ENCODE peak calls at places on chromosome 18, in four cellular contexts. E, I, W and N are unnamed samples.

GRCh38 chr18:64982414-64983096 is 768.3 kb upstream of the CDH7 start:
- DNase-seq in E (no peak), I (no peak), W (no peak), N (no peak)

GRCh38 chr18:76212958-76213357 is 282.1 kb downstream of the ZNF516 start:
- DNase-seq in E (no peak), I (no peak), W (no peak), N (no peak)

GRCh38 chr18:31243740-31244512 is 74.0 kb upstream of the DSG1 start:
- DNase-seq in E (no peak), I (no peak), W (peak; percentile 33), N (no peak)

GRCh38 chr18:51278045-51278649 is 80.7 kb upstream of the MEX3C start:
- DNase-seq in E (no peak), I (peak; percentile 2), W (peak; percentile 57), N (no peak)

GRCh38 chr18:22342625-22343024 is 75.1 kb downstream of the CTAGE1 start:
- DNase-seq in E (no peak), I (no peak), W (no peak), N (no peak)

GRCh38 chr18:51447351-51447896 is 249.9 kb upstream of the MEX3C start:
- DNase-seq in E (no peak), I (no peak), W (no peak), N (no peak)

GRCh38 chr18:63831080-63831788 is 56.0 kb downstream of the SERPINB7 start:
- DNase-seq in E (no peak), I (no peak), W (no peak), N (no peak)

GRCh38 chr18:27604583-27604982 is 419.5 kb upstream of the CHST9 start:
- DNase-seq in E (no peak), I (no peak), W (no peak), N (no peak)

GRCh38 chr18:3610188-3610708 is 160.3 kb downstream of the TGIF1 start:
- DNase-seq in E (peak; percentile 1), I (no peak), W (no peak), N (no peak)

GRCh38 chr18:77749189-77749588 is 499.5 kb downstream of the GALR1 start:
- DNase-seq in E (no peak), I (no peak), W (no peak), N (no peak)

GRCh38 chr18:58041633-58042032 is 2.4 kb upstream of the NEDD4L start:
- DNase-seq in E (no peak), I (no peak), W (no peak), N (no peak)
- TF ChIP-seq POLR2AphosphoS5 in E (no peak), I (no peak), W (no peak), N (no peak)

DNA sequence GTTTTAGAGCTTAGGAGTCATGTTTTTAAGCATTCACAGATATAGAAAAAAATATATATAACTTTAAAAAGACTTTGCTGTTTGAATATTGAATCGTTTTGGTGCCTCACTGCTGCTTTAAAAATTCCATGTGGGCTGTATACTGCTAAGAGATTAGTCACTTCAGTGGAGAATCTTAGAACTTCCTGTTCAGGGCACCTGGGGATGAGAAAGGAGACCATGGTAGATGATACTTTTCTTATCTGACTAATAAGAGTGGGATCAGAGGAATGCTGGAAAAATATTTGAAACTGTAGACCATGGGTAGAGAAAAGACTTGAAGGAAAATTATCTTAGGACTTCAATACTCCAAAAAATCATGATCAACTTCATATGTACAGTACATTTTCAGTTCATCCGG is 442.2 kb upstream of the SETBP1 start:
- DNase-seq in E (no peak), I (no peak), W (no peak), N (no peak)
- H3K9me3 ChIP-seq in E (no peaks in the 10 kb centered on the region), I (no peaks in the 10 kb centered on the region), W (peaks cover 28% of the 10 kb centered on the region), N (no peaks in the 10 kb centered on the region)

GRCh38 chr18:8142932-8143331 is 466.3 kb upstream of the RAB12 start:
- DNase-seq in E (no peak), I (no peak), W (no peak), N (no peak)
- H3K4me3 ChIP-seq in E (no peak overlapping the region), I (no peak overlapping the region), W (no peak overlapping the region), N (no peak overlapping the region)

GRCh38 chr18:47953471-47953931 is 23.0 kb upstream of the SMAD2 start:
- DNase-seq in E (no peak), I (no peak), W (no peak), N (no peak)
- TF ChIP-seq POLR2AphosphoS5 in E (no peak), I (no peak), W (no peak), N (no peak)

DNA sequence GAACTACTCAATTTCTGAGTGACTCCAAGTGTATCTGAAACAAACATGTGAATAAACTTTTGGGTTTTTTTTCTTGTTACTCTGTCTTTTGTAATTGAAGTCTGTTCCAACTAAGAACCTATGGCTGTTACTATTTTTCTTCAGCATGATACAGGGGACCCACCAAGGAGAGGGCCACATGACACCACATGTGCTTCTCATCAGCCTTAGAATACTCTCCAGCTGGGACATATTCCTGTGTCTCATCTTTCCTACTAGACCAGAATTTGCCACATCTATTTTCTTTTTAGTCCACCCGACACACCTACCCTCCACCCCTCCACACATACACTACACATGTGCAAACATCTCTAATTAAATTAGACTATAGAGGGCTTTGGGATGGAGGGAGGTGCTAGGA is 191.7 kb upstream of the NDUFV2 start:
- DNase-seq in E (no peak), I (no peak), W (no peak), N (no peak)
- H3K9me3 ChIP-seq in E (peaks cover 26% of the 10 kb centered on the region), I (no peaks in the 10 kb centered on the region), W (no peaks in the 10 kb centered on the region), N (no peaks in the 10 kb centered on the region)

DNA sequence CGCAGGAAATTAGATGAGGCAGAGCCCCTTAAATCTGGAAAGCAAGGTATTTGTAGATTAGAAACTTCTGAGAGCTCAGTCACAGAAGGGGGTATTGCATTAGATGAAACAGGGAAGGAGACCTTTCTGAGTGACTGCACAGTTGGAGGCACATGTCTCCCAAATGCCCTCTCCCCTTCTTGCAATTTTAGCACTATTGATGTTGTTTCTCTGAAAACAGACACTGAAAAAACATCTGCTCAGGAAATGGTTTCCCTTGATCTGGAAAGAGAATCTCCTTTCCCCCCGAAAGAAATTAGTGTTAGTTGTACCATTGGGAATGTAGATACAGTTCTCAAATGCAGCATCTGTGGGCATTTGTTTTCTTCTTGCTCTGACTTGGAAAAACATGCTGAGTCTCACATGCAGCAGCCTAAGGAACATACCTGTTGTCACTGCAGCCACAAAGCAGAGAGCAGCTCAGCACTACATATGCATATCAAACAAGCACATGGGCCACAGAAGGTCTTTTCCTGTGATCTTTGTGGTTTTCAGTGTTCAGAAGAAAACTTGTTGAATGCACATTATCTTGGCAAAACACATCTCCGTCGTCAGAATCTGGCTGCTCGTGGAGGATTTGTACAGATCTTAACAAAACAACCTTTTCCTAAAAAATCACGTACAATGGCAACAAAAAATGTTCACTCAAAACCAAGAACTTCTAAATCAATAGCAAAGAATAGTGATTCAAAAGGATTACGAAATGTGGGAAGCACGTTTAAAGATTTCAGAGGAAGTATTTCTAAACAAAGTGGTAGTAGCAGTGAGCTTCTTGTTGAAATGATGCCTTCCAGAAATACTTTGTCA is 33.8 kb downstream of the ZNF407 start:
- DNase-seq in E (no peak), I (no peak), W (no peak), N (no peak)
- H3K4me3 ChIP-seq in E (no peak overlapping the region), I (no peak overlapping the region), W (no peak overlapping the region), N (no peak overlapping the region)

GRCh38 chr18:40258298-40258697 is 1696.7 kb upstream of the PIK3C3 start:
- DNase-seq in E (no peak), I (no peak), W (no peak), N (no peak)
- TF ChIP-seq POLR2AphosphoS5 in E (no peak), I (no peak), W (no peak), N (no peak)